ENCODE peak calls at places on chromosomes 12 and 14, in seven cellular contexts. X, Z, T, B, A, O and P are unnamed samples.

GRCh38 chr14:89853976-89854693 is 100.4 kb downstream of the EFCAB11 start:
- DNase-seq in X (no peak), Z (peak), T (peak), B (peak), A (no peak), O (no peak), P (peak)

GRCh38 chr12:6643569-6644256 is 3.5 kb downstream of the ACRBP start:
- DNase-seq in X (no peak), Z (no peak), T (no peak), B (no peak), A (no peak), O (no peak), P (no peak)

GRCh38 chr14:91368681-91369416 is 48.8 kb downstream of the CCDC88C start:
- DNase-seq in X (no peak), Z (peak), T (no peak), B (no peak), A (no peak), O (no peak), P (no peak)

GRCh38 chr12:42166501-42166900 is 21.8 kb upstream of the GXYLT1 start:
- DNase-seq in X (peak), Z (no peak), T (peak), B (no peak), A (no peak), O (no peak), P (peak)

GRCh38 chr12:15526033-15526432 is 203.7 kb downstream of the PTPRO start:
- DNase-seq in X (no peak), Z (peak), T (no peak), B (no peak), A (no peak), O (no peak), P (no peak)

GRCh38 chr14:61315288-61315687 is 6.1 kb upstream of the PRKCH start:
- DNase-seq in X (no peak), Z (peak), T (no peak), B (no peak), A (no peak), O (no peak), P (no peak)

GRCh38 chr12:130128764-130129735 is 33.2 kb upstream of the FZD10 start:
- DNase-seq in X (no peak), Z (no peak), T (no peak), B (no peak), A (no peak), O (no peak), P (no peak)

GRCh38 chr12:32302218-32302826 is 97.0 kb upstream of the FGD4 start:
- DNase-seq in X (no peak), Z (peak), T (peak), B (peak), A (peak), O (no peak), P (no peak)

GRCh38 chr14:75310295-75311059 is 31.8 kb downstream of the FOS start:
- DNase-seq in X (no peak), Z (peak), T (peak), B (peak), A (peak), O (no peak), P (peak)

GRCh38 chr14:101876539-101876938 is 87.8 kb upstream of the DYNC1H1 start:
- DNase-seq in X (no peak), Z (no peak), T (peak), B (no peak), A (peak), O (peak), P (no peak)

GRCh38 chr12:95446511-95446910 is 27.4 kb upstream of the METAP2 start:
- DNase-seq in X (no peak), Z (peak), T (peak), B (no peak), A (peak), O (no peak), P (peak)

GRCh38 chr12:51951843-51952722 is 584 bp downstream of the ACVR1B start:
- DNase-seq in X (no peak), Z (peak), T (peak), B (no peak), A (no peak), O (no peak), P (no peak)

GRCh38 chr12:120055639-120056038 is 60.9 kb downstream of the RAB35 start:
- DNase-seq in X (no peak), Z (no peak), T (no peak), B (no peak), A (no peak), O (no peak), P (no peak)

GRCh38 chr12:22539055-22539454 is 5.3 kb downstream of the C2CD5 start:
- DNase-seq in X (no peak), Z (no peak), T (no peak), B (no peak), A (no peak), O (no peak), P (no peak)

GRCh38 chr14:81414123-81414522 is 14.0 kb upstream of the STON2 start:
- DNase-seq in X (no peak), Z (no peak), T (no peak), B (no peak), A (no peak), O (no peak), P (no peak)

GRCh38 chr14:23366163-23366921 is 1.4 kb upstream of the EFS start:
- DNase-seq in X (no peak), Z (peak), T (peak), B (peak), A (peak), O (no peak), P (peak)

GRCh38 chr12:42684171-42685071 is 94.9 kb upstream of the PRICKLE1 start:
- DNase-seq in X (no peak), Z (peak), T (no peak), B (no peak), A (peak), O (no peak), P (peak)

GRCh38 chr12:93425736-93426363 is 15.9 kb downstream of the UBE2N start:
- DNase-seq in X (no peak), Z (no peak), T (no peak), B (no peak), A (no peak), O (no peak), P (no peak)

GRCh38 chr12:26630546-26631027 is 202.4 kb downstream of the ITPR2 start:
- DNase-seq in X (no peak), Z (peak), T (peak), B (peak), A (peak), O (no peak), P (peak)

GRCh38 chr12:97637770-97638169 is 175.2 kb downstream of the RMST start:
- DNase-seq in X (no peak), Z (peak), T (no peak), B (no peak), A (no peak), O (no peak), P (no peak)

GRCh38 chr12:100189241-100190012 is 11.2 kb upstream of the ACTR6 start:
- DNase-seq in X (no peak), Z (no peak), T (no peak), B (no peak), A (no peak), O (no peak), P (no peak)

GRCh38 chr12:9751204-9752144 is 9.2 kb downstream of the CD69 start:
- DNase-seq in X (no peak), Z (peak), T (peak), B (peak), A (peak), O (peak), P (no peak)

GRCh38 chr12:50979369-50980052 is 27.2 kb downstream of the HIGD1C start:
- DNase-seq in X (no peak), Z (no peak), T (no peak), B (no peak), A (no peak), O (no peak), P (no peak)

GRCh38 chr14:34501004-34501580 is 38.4 kb downstream of the EAPP start:
- DNase-seq in X (no peak), Z (no peak), T (no peak), B (peak), A (peak), O (no peak), P (peak)

GRCh38 chr12:65449400-65449799 is 170.9 kb downstream of the MSRB3 start:
- DNase-seq in X (peak), Z (no peak), T (peak), B (peak), A (peak), O (no peak), P (peak)

GRCh38 chr12:121781751-121782615 is 11.5 kb downstream of the RHOF start:
- DNase-seq in X (no peak), Z (peak), T (no peak), B (no peak), A (peak), O (peak), P (no peak)

GRCh38 chr12:54439521-54440255 is 20.6 kb upstream of the ITGA5 start:
- DNase-seq in X (no peak), Z (peak), T (peak), B (peak), A (peak), O (no peak), P (peak)

GRCh38 chr14:57390806-57391562 is 598 bp downstream of the NAA30 start:
- DNase-seq in X (no peak), Z (peak), T (peak), B (peak), A (peak), O (no peak), P (peak)

GRCh38 chr12:52969828-52970569 is 21.1 kb downstream of the KRT18 start:
- DNase-seq in X (no peak), Z (peak), T (no peak), B (no peak), A (no peak), O (no peak), P (no peak)

GRCh38 chr14:101005447-101005846 is 101.9 kb upstream of the RTL1 start:
- DNase-seq in X (no peak), Z (no peak), T (no peak), B (no peak), A (no peak), O (no peak), P (no peak)

GRCh38 chr12:4588916-4589315 is 26.9 kb downstream of the DYRK4 start:
- DNase-seq in X (no peak), Z (no peak), T (no peak), B (no peak), A (no peak), O (no peak), P (no peak)

GRCh38 chr12:96047621-96048211 is 12.3 kb upstream of the LTA4H start:
- DNase-seq in X (peak), Z (peak), T (peak), B (peak), A (peak), O (no peak), P (peak)

GRCh38 chr12:42761601-42762350 is 172.2 kb upstream of the PRICKLE1 start:
- DNase-seq in X (no peak), Z (no peak), T (no peak), B (peak), A (peak), O (no peak), P (peak)

GRCh38 chr12:77615331-77615730 is 215.4 kb upstream of the NAV3 start:
- DNase-seq in X (no peak), Z (peak), T (no peak), B (peak), A (peak), O (no peak), P (no peak)

GRCh38 chr12:46084666-46085631 is 94.6 kb upstream of the SCAF11 start:
- DNase-seq in X (no peak), Z (no peak), T (no peak), B (no peak), A (no peak), O (no peak), P (no peak)